ENCODE peak calls at places on chromosomes 12 and 14, in ten cellular contexts. U is fibroblast of mammary gland; O is COLO829; R is dorsolateral prefrontal cortex; T is stimulated activated CD4-positive, alpha-beta T cell treated with anti-CD3 and anti-CD28 coated beads, Interleukin-15, amount 100 ng/mL, for 1 hour; X is esophagus muscularis mucosa; Y is T-cell; W is HL-60; C is BJ; P is Daoy. N is an unnamed sample.

GRCh38 chr12:14777271-14777670 is 26.0 kb downstream of the WBP11 start:
- DNase-seq in X (no peak), T (no peak), C (no peak), R (no peak), O (peak), W (no peak), P (peak), U (no peak), Y (no peak), N (no peak)

GRCh38 chr14:54211562-54212308 is 185.1 kb upstream of the CDKN3 start:
- DNase-seq in T (no peak), U (peak), Y (no peak), X (no peak), P (peak), W (no peak), O (peak), C (no peak), R (no peak), N (peak)

GRCh38 chr14:50403433-50403832 is 6.8 kb upstream of the CDKL1 start:
- DNase-seq in X (no peak), O (no peak), C (no peak), P (no peak), T (no peak), R (no peak), W (no peak), U (peak), Y (no peak), N (no peak)

GRCh38 chr14:98889107-98889835 is 382.7 kb downstream of the BCL11B start:
- DNase-seq in R (no peak), X (no peak), O (no peak), C (no peak), W (no peak), T (no peak), Y (no peak), U (no peak), P (no peak), N (no peak)

GRCh38 chr14:69261761-69262331 is 1.9 kb downstream of the GALNT16 start:
- DNase-seq in T (no peak), O (no peak), C (no peak), W (no peak), U (no peak), P (peak), R (peak), X (no peak), Y (no peak), N (no peak)

GRCh38 chr14:37202812-37203211 is 5.1 kb downstream of the MIPOL1 start:
- DNase-seq in T (no peak), W (no peak), Y (no peak), R (no peak), C (no peak), X (no peak), U (no peak), O (no peak), P (no peak), N (no peak)

GRCh38 chr12:3336606-3337311 is 154.2 kb upstream of the PRMT8 start:
- DNase-seq in O (peak), X (no peak), R (no peak), W (no peak), Y (no peak), U (no peak), T (no peak), P (peak), C (no peak), N (no peak)

GRCh38 chr12:126198966-126199692 is 1133.9 kb downstream of the AACS start:
- DNase-seq in W (no peak), X (no peak), T (no peak), U (no peak), Y (no peak), P (no peak), R (no peak), C (no peak), O (no peak), N (no peak)

GRCh38 chr14:82313889-82314288 is 780.2 kb upstream of the SEL1L start:
- DNase-seq in W (no peak), T (no peak), R (no peak), C (no peak), U (no peak), X (no peak), Y (no peak), O (peak), P (no peak), N (no peak)

GRCh38 chr12:25550186-25550585 is 2.9 kb downstream of the LMNTD1 start:
- DNase-seq in O (peak), U (peak), R (no peak), Y (no peak), X (no peak), C (peak), W (no peak), T (no peak), P (peak), N (peak)

GRCh38 chr12:31906581-31907286 is 52.5 kb upstream of the RESF1 start:
- DNase-seq in C (no peak), X (no peak), T (no peak), Y (no peak), W (peak), O (no peak), U (no peak), R (no peak), P (no peak), N (no peak)

GRCh38 chr14:37254411-37254947 is 56.7 kb downstream of the MIPOL1 start:
- DNase-seq in X (no peak), O (no peak), P (no peak), R (no peak), W (no peak), T (no peak), C (no peak), U (peak), Y (no peak), N (no peak)

GRCh38 chr12:58647495-58647894 is 272.8 kb downstream of the LRIG3 start:
- DNase-seq in U (no peak), X (no peak), O (no peak), Y (no peak), W (no peak), C (no peak), T (no peak), P (no peak), R (no peak), N (no peak)

GRCh38 chr12:18141583-18141982 is 51.6 kb upstream of the RERGL start:
- DNase-seq in X (no peak), T (no peak), Y (no peak), P (peak), W (no peak), O (no peak), R (no peak), U (peak), C (no peak), N (peak)

GRCh38 chr12:45598761-45599160 is 130.7 kb upstream of the ARID2 start:
- DNase-seq in X (peak), T (no peak), C (no peak), W (no peak), P (no peak), R (no peak), O (peak), Y (no peak), U (no peak), N (no peak)

GRCh38 chr12:32437095-32437515 is 37.7 kb downstream of the FGD4 start:
- DNase-seq in U (peak), X (no peak), O (no peak), W (no peak), R (no peak), T (no peak), P (peak), Y (no peak), C (peak), N (peak)

GRCh38 chr14:76954791-76955190 is 73.7 kb downstream of the IRF2BPL start:
- DNase-seq in T (no peak), R (no peak), U (no peak), P (no peak), Y (no peak), X (no peak), C (no peak), W (no peak), O (no peak), N (no peak)

GRCh38 chr12:117328556-117329100 is 32.8 kb downstream of the NOS1 start:
- DNase-seq in O (no peak), P (no peak), T (no peak), C (no peak), W (no peak), R (no peak), Y (no peak), X (no peak), U (no peak), N (peak)

GRCh38 chr12:99984271-99985128 is at the start of gene ANKS1B:
- DNase-seq in R (peak), Y (no peak), W (no peak), U (peak), T (no peak), C (no peak), O (no peak), P (peak), X (peak), N (no peak)